ENCODE peak calls at places on chromosomes 5 and 9, in seven cellular contexts. W, X, F, N, Q, O and D are unnamed samples.

GRCh38 chr9:109001275-109001676 is 12.0 kb downstream of the CTNNAL1 start:
- DNase-seq in O (no peak), F (peak; percentile 39), N (peak; percentile 7), Q (peak; percentile 93), W (no peak), X (no peak), D (no peak)

GRCh38 chr5:7927466-7928375 is 58.8 kb downstream of the MTRR start:
- DNase-seq in W (peak; percentile 9), N (peak; percentile 13), X (no peak), O (no peak), Q (peak; percentile 64), F (peak; percentile 47), D (peak; percentile 9)

GRCh38 chr5:139747583-139748504 is 47.8 kb upstream of the PSD2 start:
- DNase-seq in O (peak; percentile 46), W (peak; percentile 56), F (peak; percentile 40), N (peak; percentile 22), X (no peak), Q (peak; percentile 81), D (no peak)

GRCh38 chr5:163478126-163478981 is 17.9 kb downstream of the HMMR start:
- DNase-seq in Q (peak; percentile 28), W (no peak), O (no peak), N (no peak), X (no peak), F (no peak), D (no peak)

GRCh38 chr5:31133488-31133887 is 60.0 kb upstream of the CDH6 start:
- DNase-seq in W (no peak), Q (peak; percentile 61), X (no peak), F (no peak), O (no peak), N (no peak), D (no peak)

GRCh38 chr5:60993875-60994571 is 49.0 kb downstream of the NDUFAF2 start:
- DNase-seq in F (no peak), W (no peak), X (no peak), Q (no peak), N (no peak), O (no peak), D (no peak)

GRCh38 chr9:126235844-126236243 is 90.8 kb upstream of the MVB12B start:
- DNase-seq in N (no peak), O (no peak), X (no peak), Q (no peak), W (no peak), F (no peak), D (no peak)

GRCh38 chr9:97911528-97911927 is 10.8 kb downstream of the TRMO start:
- DNase-seq in W (no peak), X (no peak), Q (no peak), O (no peak), N (no peak), F (no peak), D (no peak)

GRCh38 chr5:150120617-150121447 is 34.5 kb upstream of the CSF1R start:
- DNase-seq in F (no peak), O (peak; percentile 19), X (peak; percentile 64), Q (no peak), W (no peak), N (no peak), D (no peak)

GRCh38 chr5:140630296-140630695 is 2.7 kb downstream of the CD14 start:
- DNase-seq in F (no peak), X (no peak), O (no peak), N (no peak), W (no peak), Q (no peak), D (no peak)

GRCh38 chr5:149405550-149406202 is 26.6 kb upstream of the IL17B start:
- DNase-seq in Q (no peak), X (peak; percentile 78), O (peak; percentile 70), W (no peak), N (no peak), F (no peak), D (no peak)

GRCh38 chr5:176716320-176716719 is 69.0 kb downstream of the TSPAN17 start:
- DNase-seq in O (no peak), X (no peak), W (no peak), Q (peak; percentile 77), F (peak; percentile 22), N (no peak), D (no peak)

GRCh38 chr9:92795000-92795399 is 30.4 kb upstream of the BICD2 start:
- DNase-seq in N (no peak), Q (no peak), F (no peak), O (no peak), W (no peak), X (no peak), D (no peak)

GRCh38 chr5:850511-851006 is at the start of gene ZDHHC11:
- DNase-seq in W (no peak), Q (no peak), O (peak; percentile 17), X (no peak), F (no peak), N (no peak), D (no peak)

GRCh38 chr5:126516852-126517251 is 78.2 kb downstream of the ALDH7A1 start:
- DNase-seq in Q (peak; percentile 20), X (no peak), N (no peak), O (no peak), W (no peak), F (no peak), D (no peak)

GRCh38 chr5:109483395-109483974 is 73.7 kb upstream of the PJA2 start:
- DNase-seq in Q (no peak), N (no peak), O (no peak), W (no peak), F (no peak), X (no peak), D (no peak)

GRCh38 chr5:96254980-96255681 is 177.9 kb downstream of the PCSK1 start:
- DNase-seq in F (peak; percentile 6), Q (peak; percentile 94), O (peak; percentile 34), N (no peak), W (no peak), X (no peak), D (no peak)